ENCODE peak calls at places on chromosomes 12 and 14, in four cellular contexts. One of them, this sample, is unnamed.

GRCh38 chr12:125014526-125014925 is 21.1 kb downstream of the BRI3BP start:
- DNase-seq in activated gamma-delta T cell treated with Interleukin-2 at 50 U/mL for 16 hours: no peak
- DNase-seq in stimulated activated CD8-positive, alpha-beta memory T cell treated with anti-CD3 and anti-CD28 coated beads, Interleukin-4, amount 100 ng/mL, for 48 hours: no peak
- DNase-seq in endothelial cell: no peak
- DNase-seq in this sample: no peak

GRCh38 chr12:86698581-86698980 is 442.4 kb upstream of the MGAT4C start:
- DNase-seq in activated gamma-delta T cell treated with Interleukin-2 at 50 U/mL for 16 hours: no peak
- DNase-seq in stimulated activated CD8-positive, alpha-beta memory T cell treated with anti-CD3 and anti-CD28 coated beads, Interleukin-4, amount 100 ng/mL, for 48 hours: no peak
- DNase-seq in endothelial cell: no peak
- DNase-seq in this sample: no peak

GRCh38 chr12:65720136-65720535 is 104.1 kb upstream of the HMGA2 start:
- DNase-seq in activated gamma-delta T cell treated with Interleukin-2 at 50 U/mL for 16 hours: no peak
- DNase-seq in stimulated activated CD8-positive, alpha-beta memory T cell treated with anti-CD3 and anti-CD28 coated beads, Interleukin-4, amount 100 ng/mL, for 48 hours: no peak
- DNase-seq in endothelial cell: no peak
- DNase-seq in this sample: no peak

GRCh38 chr12:130765186-130765659 is 49.1 kb upstream of the RIMBP2 start:
- DNase-seq in activated gamma-delta T cell treated with Interleukin-2 at 50 U/mL for 16 hours: no peak
- DNase-seq in stimulated activated CD8-positive, alpha-beta memory T cell treated with anti-CD3 and anti-CD28 coated beads, Interleukin-4, amount 100 ng/mL, for 48 hours: no peak
- DNase-seq in endothelial cell: no peak
- DNase-seq in this sample: no peak

GRCh38 chr14:72892103-72892878 is 1.6 kb downstream of the DPF3 start:
- DNase-seq in activated gamma-delta T cell treated with Interleukin-2 at 50 U/mL for 16 hours: peak
- DNase-seq in stimulated activated CD8-positive, alpha-beta memory T cell treated with anti-CD3 and anti-CD28 coated beads, Interleukin-4, amount 100 ng/mL, for 48 hours: peak
- DNase-seq in endothelial cell: peak
- DNase-seq in this sample: peak

GRCh38 chr14:73785834-73786631 is 65.6 kb upstream of the PTGR2 start:
- DNase-seq in activated gamma-delta T cell treated with Interleukin-2 at 50 U/mL for 16 hours: peak
- DNase-seq in stimulated activated CD8-positive, alpha-beta memory T cell treated with anti-CD3 and anti-CD28 coated beads, Interleukin-4, amount 100 ng/mL, for 48 hours: peak
- DNase-seq in endothelial cell: peak
- DNase-seq in this sample: peak

GRCh38 chr12:87127272-87127671 is 871.1 kb upstream of the MGAT4C start:
- DNase-seq in activated gamma-delta T cell treated with Interleukin-2 at 50 U/mL for 16 hours: no peak
- DNase-seq in stimulated activated CD8-positive, alpha-beta memory T cell treated with anti-CD3 and anti-CD28 coated beads, Interleukin-4, amount 100 ng/mL, for 48 hours: no peak
- DNase-seq in endothelial cell: no peak
- DNase-seq in this sample: no peak

GRCh38 chr14:23146423-23146910 is 27.4 kb upstream of the CEBPE start:
- DNase-seq in activated gamma-delta T cell treated with Interleukin-2 at 50 U/mL for 16 hours: no peak
- DNase-seq in stimulated activated CD8-positive, alpha-beta memory T cell treated with anti-CD3 and anti-CD28 coated beads, Interleukin-4, amount 100 ng/mL, for 48 hours: no peak
- DNase-seq in endothelial cell: no peak
- DNase-seq in this sample: no peak

GRCh38 chr12:92470608-92471021 is 232.2 kb upstream of the PLEKHG7 start:
- DNase-seq in activated gamma-delta T cell treated with Interleukin-2 at 50 U/mL for 16 hours: no peak
- DNase-seq in stimulated activated CD8-positive, alpha-beta memory T cell treated with anti-CD3 and anti-CD28 coated beads, Interleukin-4, amount 100 ng/mL, for 48 hours: no peak
- DNase-seq in endothelial cell: no peak
- DNase-seq in this sample: no peak

This sample was measured in activated T-cell treated with anti-CD3 and anti-CD28 coated beads for 1 hour.